ENCODE peak calls at places on chromosome 2, in seven cellular contexts. One of them, this sample, is unnamed.

GRCh38 chr2:240561325-240561971 is 1.3 kb downstream of the DUSP28 start:
- DNase-seq in stimulated activated CD4-positive, alpha-beta T cell treated with anti-CD3 and anti-CD28 coated beads, Interleukin-2, amount 100 ng/mL, for 48 hours: no peak
- DNase-seq in anterior cingulate cortex: no peak
- DNase-seq in NCI-H2029: peak; percentile 21
- DNase-seq in neural crest cell: no peak
- DNase-seq in MCF 10A: peak; percentile 42
- DNase-seq in AML-193: peak; percentile 1
- DNase-seq in this sample: peak; percentile 71

GRCh38 chr2:55371387-55371786 is 48.3 kb downstream of the CCDC88A start:
- DNase-seq in AML-193: no peak
- DNase-seq in stimulated activated CD4-positive, alpha-beta T cell treated with anti-CD3 and anti-CD28 coated beads, Interleukin-2, amount 100 ng/mL, for 48 hours: no peak
- DNase-seq in MCF 10A: no peak
- DNase-seq in anterior cingulate cortex: no peak
- DNase-seq in neural crest cell: no peak
- DNase-seq in NCI-H2029: no peak
- DNase-seq in this sample: no peak

GRCh38 chr2:69292326-69292725 is 94.7 kb downstream of the GFPT1 start:
- DNase-seq in neural crest cell: no peak
- DNase-seq in anterior cingulate cortex: no peak
- DNase-seq in AML-193: no peak
- DNase-seq in NCI-H2029: no peak
- DNase-seq in stimulated activated CD4-positive, alpha-beta T cell treated with anti-CD3 and anti-CD28 coated beads, Interleukin-2, amount 100 ng/mL, for 48 hours: no peak
- DNase-seq in MCF 10A: no peak
- DNase-seq in this sample: no peak

GRCh38 chr2:239249781-239250180 is 151.0 kb downstream of the HDAC4 start:
- DNase-seq in AML-193: no peak
- DNase-seq in NCI-H2029: no peak
- DNase-seq in neural crest cell: no peak
- DNase-seq in stimulated activated CD4-positive, alpha-beta T cell treated with anti-CD3 and anti-CD28 coated beads, Interleukin-2, amount 100 ng/mL, for 48 hours: no peak
- DNase-seq in MCF 10A: no peak
- DNase-seq in anterior cingulate cortex: no peak
- DNase-seq in this sample: peak; percentile 13

GRCh38 chr2:202965810-202966454 is 48.7 kb upstream of the NBEAL1 start:
- DNase-seq in stimulated activated CD4-positive, alpha-beta T cell treated with anti-CD3 and anti-CD28 coated beads, Interleukin-2, amount 100 ng/mL, for 48 hours: peak; percentile 8
- DNase-seq in AML-193: no peak
- DNase-seq in NCI-H2029: no peak
- DNase-seq in MCF 10A: peak; percentile 41
- DNase-seq in neural crest cell: no peak
- DNase-seq in anterior cingulate cortex: no peak
- DNase-seq in this sample: peak; percentile 15

GRCh38 chr2:103963331-103963730 is 890.6 kb upstream of the POU3F3 start:
- DNase-seq in MCF 10A: no peak
- DNase-seq in stimulated activated CD4-positive, alpha-beta T cell treated with anti-CD3 and anti-CD28 coated beads, Interleukin-2, amount 100 ng/mL, for 48 hours: no peak
- DNase-seq in AML-193: no peak
- DNase-seq in neural crest cell: no peak
- DNase-seq in anterior cingulate cortex: no peak
- DNase-seq in NCI-H2029: no peak
- DNase-seq in this sample: no peak

GRCh38 chr2:197996583-197996982 is 192.2 kb downstream of the PLCL1 start:
- DNase-seq in AML-193: no peak
- DNase-seq in neural crest cell: no peak
- DNase-seq in anterior cingulate cortex: no peak
- DNase-seq in NCI-H2029: no peak
- DNase-seq in MCF 10A: no peak
- DNase-seq in stimulated activated CD4-positive, alpha-beta T cell treated with anti-CD3 and anti-CD28 coated beads, Interleukin-2, amount 100 ng/mL, for 48 hours: no peak
- DNase-seq in this sample: no peak

GRCh38 chr2:218508299-218508698 is 59.9 kb downstream of the USP37 start:
- DNase-seq in stimulated activated CD4-positive, alpha-beta T cell treated with anti-CD3 and anti-CD28 coated beads, Interleukin-2, amount 100 ng/mL, for 48 hours: no peak
- DNase-seq in AML-193: no peak
- DNase-seq in anterior cingulate cortex: no peak
- DNase-seq in NCI-H2029: no peak
- DNase-seq in MCF 10A: no peak
- DNase-seq in neural crest cell: no peak
- DNase-seq in this sample: no peak

GRCh38 chr2:149586898-149587219 is 716 bp downstream of the MMADHC start:
- DNase-seq in NCI-H2029: no peak
- DNase-seq in MCF 10A: no peak
- DNase-seq in stimulated activated CD4-positive, alpha-beta T cell treated with anti-CD3 and anti-CD28 coated beads, Interleukin-2, amount 100 ng/mL, for 48 hours: no peak
- DNase-seq in AML-193: no peak
- DNase-seq in neural crest cell: no peak
- DNase-seq in anterior cingulate cortex: no peak
- DNase-seq in this sample: no peak

GRCh38 chr2:20074001-20074648 is 22.7 kb upstream of the LAPTM4A start:
- DNase-seq in neural crest cell: no peak
- DNase-seq in AML-193: no peak
- DNase-seq in anterior cingulate cortex: no peak
- DNase-seq in NCI-H2029: peak; percentile 72
- DNase-seq in stimulated activated CD4-positive, alpha-beta T cell treated with anti-CD3 and anti-CD28 coated beads, Interleukin-2, amount 100 ng/mL, for 48 hours: no peak
- DNase-seq in MCF 10A: no peak
- DNase-seq in this sample: no peak

GRCh38 chr2:43542285-43542933 is 53.4 kb downstream of the THADA start:
- DNase-seq in NCI-H2029: no peak
- DNase-seq in neural crest cell: no peak
- DNase-seq in MCF 10A: peak; percentile 64
- DNase-seq in anterior cingulate cortex: no peak
- DNase-seq in AML-193: peak; percentile 55
- DNase-seq in stimulated activated CD4-positive, alpha-beta T cell treated with anti-CD3 and anti-CD28 coated beads, Interleukin-2, amount 100 ng/mL, for 48 hours: no peak
- DNase-seq in this sample: no peak

GRCh38 chr2:219507555-219508443 is 6.5 kb upstream of the ASIC4 start:
- DNase-seq in stimulated activated CD4-positive, alpha-beta T cell treated with anti-CD3 and anti-CD28 coated beads, Interleukin-2, amount 100 ng/mL, for 48 hours: no peak
- DNase-seq in anterior cingulate cortex: no peak
- DNase-seq in NCI-H2029: no peak
- DNase-seq in MCF 10A: no peak
- DNase-seq in neural crest cell: no peak
- DNase-seq in AML-193: no peak
- DNase-seq in this sample: no peak